ENCODE peak calls at places on chromosomes 12 and 14, in eight cellular contexts. One of them, this sample, is unnamed.

GRCh38 chr12:55842681-55843429 is at the start of gene MMP19:
- DNase-seq in GF-D8: no peak
- DNase-seq in activated CD8-positive, alpha-beta T cell treated with anti-CD3 and anti-CD28 coated beads, Interleukin-2, amount 10 ng/mL, durations not matched to agents 7 days and 5 days: no peak
- DNase-seq in CD8-positive, alpha-beta memory T cell: no peak
- DNase-seq in NCI-H1105: no peak
- DNase-seq in mucosa of gallbladder: no peak
- DNase-seq in H54: no peak
- DNase-seq in stimulated activated CD4-positive, alpha-beta T cell treated with anti-CD3 and anti-CD28 coated beads, Interleukin-15, amount 100 ng/mL, for 24 hours: no peak
- DNase-seq in this sample: no peak

GRCh38 chr12:54603173-54603814 is 14.8 kb upstream of the PPP1R1A start:
- DNase-seq in GF-D8: peak
- DNase-seq in activated CD8-positive, alpha-beta T cell treated with anti-CD3 and anti-CD28 coated beads, Interleukin-2, amount 10 ng/mL, durations not matched to agents 7 days and 5 days: peak
- DNase-seq in CD8-positive, alpha-beta memory T cell: peak
- DNase-seq in NCI-H1105: no peak
- DNase-seq in mucosa of gallbladder: peak
- DNase-seq in H54: peak
- DNase-seq in stimulated activated CD4-positive, alpha-beta T cell treated with anti-CD3 and anti-CD28 coated beads, Interleukin-15, amount 100 ng/mL, for 24 hours: peak
- DNase-seq in this sample: peak

GRCh38 chr14:104101651-104102281 is 16.3 kb downstream of the ASPG start:
- DNase-seq in GF-D8: no peak
- DNase-seq in activated CD8-positive, alpha-beta T cell treated with anti-CD3 and anti-CD28 coated beads, Interleukin-2, amount 10 ng/mL, durations not matched to agents 7 days and 5 days: no peak
- DNase-seq in CD8-positive, alpha-beta memory T cell: no peak
- DNase-seq in NCI-H1105: no peak
- DNase-seq in mucosa of gallbladder: no peak
- DNase-seq in H54: no peak
- DNase-seq in stimulated activated CD4-positive, alpha-beta T cell treated with anti-CD3 and anti-CD28 coated beads, Interleukin-15, amount 100 ng/mL, for 24 hours: no peak
- DNase-seq in this sample: no peak

GRCh38 chr14:68501621-68502052 is 291.2 kb downstream of the ZFP36L1 start:
- DNase-seq in GF-D8: no peak
- DNase-seq in activated CD8-positive, alpha-beta T cell treated with anti-CD3 and anti-CD28 coated beads, Interleukin-2, amount 10 ng/mL, durations not matched to agents 7 days and 5 days: no peak
- DNase-seq in CD8-positive, alpha-beta memory T cell: no peak
- DNase-seq in NCI-H1105: no peak
- DNase-seq in mucosa of gallbladder: peak
- DNase-seq in H54: no peak
- DNase-seq in stimulated activated CD4-positive, alpha-beta T cell treated with anti-CD3 and anti-CD28 coated beads, Interleukin-15, amount 100 ng/mL, for 24 hours: no peak
- DNase-seq in this sample: no peak

GRCh38 chr12:109701064-109701463 is 12.6 kb upstream of the FAM222A start:
- DNase-seq in GF-D8: no peak
- DNase-seq in activated CD8-positive, alpha-beta T cell treated with anti-CD3 and anti-CD28 coated beads, Interleukin-2, amount 10 ng/mL, durations not matched to agents 7 days and 5 days: no peak
- DNase-seq in CD8-positive, alpha-beta memory T cell: no peak
- DNase-seq in NCI-H1105: no peak
- DNase-seq in mucosa of gallbladder: no peak
- DNase-seq in H54: no peak
- DNase-seq in stimulated activated CD4-positive, alpha-beta T cell treated with anti-CD3 and anti-CD28 coated beads, Interleukin-15, amount 100 ng/mL, for 24 hours: no peak
- DNase-seq in this sample: no peak

GRCh38 chr12:60042835-60043234 is 447.0 kb downstream of the SLC16A7 start:
- DNase-seq in GF-D8: no peak
- DNase-seq in activated CD8-positive, alpha-beta T cell treated with anti-CD3 and anti-CD28 coated beads, Interleukin-2, amount 10 ng/mL, durations not matched to agents 7 days and 5 days: no peak
- DNase-seq in CD8-positive, alpha-beta memory T cell: no peak
- DNase-seq in NCI-H1105: no peak
- DNase-seq in mucosa of gallbladder: no peak
- DNase-seq in H54: no peak
- DNase-seq in stimulated activated CD4-positive, alpha-beta T cell treated with anti-CD3 and anti-CD28 coated beads, Interleukin-15, amount 100 ng/mL, for 24 hours: no peak
- DNase-seq in this sample: no peak

GRCh38 chr14:24206260-24207103 is 986 bp downstream of the TSSK4 start:
- DNase-seq in GF-D8: no peak
- DNase-seq in activated CD8-positive, alpha-beta T cell treated with anti-CD3 and anti-CD28 coated beads, Interleukin-2, amount 10 ng/mL, durations not matched to agents 7 days and 5 days: no peak
- DNase-seq in CD8-positive, alpha-beta memory T cell: no peak
- DNase-seq in NCI-H1105: no peak
- DNase-seq in mucosa of gallbladder: no peak
- DNase-seq in H54: no peak
- DNase-seq in stimulated activated CD4-positive, alpha-beta T cell treated with anti-CD3 and anti-CD28 coated beads, Interleukin-15, amount 100 ng/mL, for 24 hours: no peak
- DNase-seq in this sample: no peak

GRCh38 chr12:53300187-53300586 is 692 bp downstream of the MYG1 start:
- DNase-seq in GF-D8: no peak
- DNase-seq in activated CD8-positive, alpha-beta T cell treated with anti-CD3 and anti-CD28 coated beads, Interleukin-2, amount 10 ng/mL, durations not matched to agents 7 days and 5 days: no peak
- DNase-seq in CD8-positive, alpha-beta memory T cell: no peak
- DNase-seq in NCI-H1105: no peak
- DNase-seq in mucosa of gallbladder: no peak
- DNase-seq in H54: peak
- DNase-seq in stimulated activated CD4-positive, alpha-beta T cell treated with anti-CD3 and anti-CD28 coated beads, Interleukin-15, amount 100 ng/mL, for 24 hours: peak
- DNase-seq in this sample: no peak

GRCh38 chr14:102138935-102139247 is 806 bp upstream of the WDR20 start:
- DNase-seq in GF-D8: no peak
- DNase-seq in activated CD8-positive, alpha-beta T cell treated with anti-CD3 and anti-CD28 coated beads, Interleukin-2, amount 10 ng/mL, durations not matched to agents 7 days and 5 days: no peak
- DNase-seq in CD8-positive, alpha-beta memory T cell: no peak
- DNase-seq in NCI-H1105: no peak
- DNase-seq in mucosa of gallbladder: no peak
- DNase-seq in H54: peak
- DNase-seq in stimulated activated CD4-positive, alpha-beta T cell treated with anti-CD3 and anti-CD28 coated beads, Interleukin-15, amount 100 ng/mL, for 24 hours: no peak
- DNase-seq in this sample: no peak

GRCh38 chr12:92544321-92544720 is 158.5 kb upstream of the PLEKHG7 start:
- DNase-seq in GF-D8: no peak
- DNase-seq in activated CD8-positive, alpha-beta T cell treated with anti-CD3 and anti-CD28 coated beads, Interleukin-2, amount 10 ng/mL, durations not matched to agents 7 days and 5 days: no peak
- DNase-seq in CD8-positive, alpha-beta memory T cell: no peak
- DNase-seq in NCI-H1105: no peak
- DNase-seq in mucosa of gallbladder: no peak
- DNase-seq in H54: no peak
- DNase-seq in stimulated activated CD4-positive, alpha-beta T cell treated with anti-CD3 and anti-CD28 coated beads, Interleukin-15, amount 100 ng/mL, for 24 hours: no peak
- DNase-seq in this sample: no peak

GRCh38 chr12:88805692-88806091 is 225.4 kb upstream of the KITLG start:
- DNase-seq in GF-D8: no peak
- DNase-seq in activated CD8-positive, alpha-beta T cell treated with anti-CD3 and anti-CD28 coated beads, Interleukin-2, amount 10 ng/mL, durations not matched to agents 7 days and 5 days: no peak
- DNase-seq in CD8-positive, alpha-beta memory T cell: no peak
- DNase-seq in NCI-H1105: no peak
- DNase-seq in mucosa of gallbladder: no peak
- DNase-seq in H54: no peak
- DNase-seq in stimulated activated CD4-positive, alpha-beta T cell treated with anti-CD3 and anti-CD28 coated beads, Interleukin-15, amount 100 ng/mL, for 24 hours: no peak
- DNase-seq in this sample: no peak

GRCh38 chr14:103880986-103881926 is 33.9 kb upstream of the PPP1R13B start:
- DNase-seq in GF-D8: no peak
- DNase-seq in activated CD8-positive, alpha-beta T cell treated with anti-CD3 and anti-CD28 coated beads, Interleukin-2, amount 10 ng/mL, durations not matched to agents 7 days and 5 days: no peak
- DNase-seq in CD8-positive, alpha-beta memory T cell: no peak
- DNase-seq in NCI-H1105: no peak
- DNase-seq in mucosa of gallbladder: peak
- DNase-seq in H54: no peak
- DNase-seq in stimulated activated CD4-positive, alpha-beta T cell treated with anti-CD3 and anti-CD28 coated beads, Interleukin-15, amount 100 ng/mL, for 24 hours: no peak
- DNase-seq in this sample: no peak

GRCh38 chr12:104669057-104669770 is 212.5 kb downstream of the CHST11 start:
- DNase-seq in GF-D8: no peak
- DNase-seq in activated CD8-positive, alpha-beta T cell treated with anti-CD3 and anti-CD28 coated beads, Interleukin-2, amount 10 ng/mL, durations not matched to agents 7 days and 5 days: no peak
- DNase-seq in CD8-positive, alpha-beta memory T cell: no peak
- DNase-seq in NCI-H1105: peak
- DNase-seq in mucosa of gallbladder: peak
- DNase-seq in H54: no peak
- DNase-seq in stimulated activated CD4-positive, alpha-beta T cell treated with anti-CD3 and anti-CD28 coated beads, Interleukin-15, amount 100 ng/mL, for 24 hours: no peak
- DNase-seq in this sample: no peak

GRCh38 chr14:42428996-42429395 is 822.3 kb downstream of the LRFN5 start:
- DNase-seq in GF-D8: no peak
- DNase-seq in activated CD8-positive, alpha-beta T cell treated with anti-CD3 and anti-CD28 coated beads, Interleukin-2, amount 10 ng/mL, durations not matched to agents 7 days and 5 days: no peak
- DNase-seq in CD8-positive, alpha-beta memory T cell: no peak
- DNase-seq in NCI-H1105: no peak
- DNase-seq in mucosa of gallbladder: no peak
- DNase-seq in H54: no peak
- DNase-seq in stimulated activated CD4-positive, alpha-beta T cell treated with anti-CD3 and anti-CD28 coated beads, Interleukin-15, amount 100 ng/mL, for 24 hours: peak
- DNase-seq in this sample: no peak

GRCh38 chr12:66092559-66093269 is 37.8 kb downstream of the LLPH start:
- DNase-seq in GF-D8: no peak
- DNase-seq in activated CD8-positive, alpha-beta T cell treated with anti-CD3 and anti-CD28 coated beads, Interleukin-2, amount 10 ng/mL, durations not matched to agents 7 days and 5 days: no peak
- DNase-seq in CD8-positive, alpha-beta memory T cell: no peak
- DNase-seq in NCI-H1105: no peak
- DNase-seq in mucosa of gallbladder: no peak
- DNase-seq in H54: no peak
- DNase-seq in stimulated activated CD4-positive, alpha-beta T cell treated with anti-CD3 and anti-CD28 coated beads, Interleukin-15, amount 100 ng/mL, for 24 hours: no peak
- DNase-seq in this sample: peak

GRCh38 chr12:67943295-67943892 is 45.9 kb upstream of the IFNG-AS1 start:
- DNase-seq in GF-D8: peak
- DNase-seq in activated CD8-positive, alpha-beta T cell treated with anti-CD3 and anti-CD28 coated beads, Interleukin-2, amount 10 ng/mL, durations not matched to agents 7 days and 5 days: peak
- DNase-seq in CD8-positive, alpha-beta memory T cell: peak
- DNase-seq in NCI-H1105: peak
- DNase-seq in mucosa of gallbladder: peak
- DNase-seq in H54: no peak
- DNase-seq in stimulated activated CD4-positive, alpha-beta T cell treated with anti-CD3 and anti-CD28 coated beads, Interleukin-15, amount 100 ng/mL, for 24 hours: peak
- DNase-seq in this sample: peak

GRCh38 chr12:241266-241665 is 21.4 kb downstream of the SLC6A13 start:
- DNase-seq in GF-D8: no peak
- DNase-seq in activated CD8-positive, alpha-beta T cell treated with anti-CD3 and anti-CD28 coated beads, Interleukin-2, amount 10 ng/mL, durations not matched to agents 7 days and 5 days: no peak
- DNase-seq in CD8-positive, alpha-beta memory T cell: no peak
- DNase-seq in NCI-H1105: no peak
- DNase-seq in mucosa of gallbladder: no peak
- DNase-seq in H54: no peak
- DNase-seq in stimulated activated CD4-positive, alpha-beta T cell treated with anti-CD3 and anti-CD28 coated beads, Interleukin-15, amount 100 ng/mL, for 24 hours: no peak
- DNase-seq in this sample: no peak

GRCh38 chr14:97977711-97978261 is 1180.6 kb downstream of the VRK1 start:
- DNase-seq in GF-D8: no peak
- DNase-seq in activated CD8-positive, alpha-beta T cell treated with anti-CD3 and anti-CD28 coated beads, Interleukin-2, amount 10 ng/mL, durations not matched to agents 7 days and 5 days: peak
- DNase-seq in CD8-positive, alpha-beta memory T cell: peak
- DNase-seq in NCI-H1105: peak
- DNase-seq in mucosa of gallbladder: peak
- DNase-seq in H54: no peak
- DNase-seq in stimulated activated CD4-positive, alpha-beta T cell treated with anti-CD3 and anti-CD28 coated beads, Interleukin-15, amount 100 ng/mL, for 24 hours: peak
- DNase-seq in this sample: peak

GRCh38 chr12:58433969-58434368 is 486.3 kb downstream of the LRIG3 start:
- DNase-seq in GF-D8: no peak
- DNase-seq in activated CD8-positive, alpha-beta T cell treated with anti-CD3 and anti-CD28 coated beads, Interleukin-2, amount 10 ng/mL, durations not matched to agents 7 days and 5 days: no peak
- DNase-seq in CD8-positive, alpha-beta memory T cell: no peak
- DNase-seq in NCI-H1105: no peak
- DNase-seq in mucosa of gallbladder: no peak
- DNase-seq in H54: no peak
- DNase-seq in stimulated activated CD4-positive, alpha-beta T cell treated with anti-CD3 and anti-CD28 coated beads, Interleukin-15, amount 100 ng/mL, for 24 hours: no peak
- DNase-seq in this sample: peak

GRCh38 chr12:51200806-51201205 is 17.1 kb downstream of the POU6F1 start:
- DNase-seq in GF-D8: no peak
- DNase-seq in activated CD8-positive, alpha-beta T cell treated with anti-CD3 and anti-CD28 coated beads, Interleukin-2, amount 10 ng/mL, durations not matched to agents 7 days and 5 days: no peak
- DNase-seq in CD8-positive, alpha-beta memory T cell: no peak
- DNase-seq in NCI-H1105: no peak
- DNase-seq in mucosa of gallbladder: no peak
- DNase-seq in H54: no peak
- DNase-seq in stimulated activated CD4-positive, alpha-beta T cell treated with anti-CD3 and anti-CD28 coated beads, Interleukin-15, amount 100 ng/mL, for 24 hours: no peak
- DNase-seq in this sample: no peak

GRCh38 chr12:65122661-65123060 is 1.6 kb upstream of the WIF1 start:
- DNase-seq in GF-D8: no peak
- DNase-seq in activated CD8-positive, alpha-beta T cell treated with anti-CD3 and anti-CD28 coated beads, Interleukin-2, amount 10 ng/mL, durations not matched to agents 7 days and 5 days: no peak
- DNase-seq in CD8-positive, alpha-beta memory T cell: no peak
- DNase-seq in NCI-H1105: no peak
- DNase-seq in mucosa of gallbladder: no peak
- DNase-seq in H54: no peak
- DNase-seq in stimulated activated CD4-positive, alpha-beta T cell treated with anti-CD3 and anti-CD28 coated beads, Interleukin-15, amount 100 ng/mL, for 24 hours: no peak
- DNase-seq in this sample: no peak

GRCh38 chr14:85702937-85703336 is 173.0 kb downstream of the FLRT2 start:
- DNase-seq in GF-D8: no peak
- DNase-seq in activated CD8-positive, alpha-beta T cell treated with anti-CD3 and anti-CD28 coated beads, Interleukin-2, amount 10 ng/mL, durations not matched to agents 7 days and 5 days: no peak
- DNase-seq in CD8-positive, alpha-beta memory T cell: no peak
- DNase-seq in NCI-H1105: no peak
- DNase-seq in mucosa of gallbladder: no peak
- DNase-seq in H54: no peak
- DNase-seq in stimulated activated CD4-positive, alpha-beta T cell treated with anti-CD3 and anti-CD28 coated beads, Interleukin-15, amount 100 ng/mL, for 24 hours: no peak
- DNase-seq in this sample: no peak

GRCh38 chr12:105955976-105956375 is 182.8 kb downstream of the NUAK1 start:
- DNase-seq in GF-D8: no peak
- DNase-seq in activated CD8-positive, alpha-beta T cell treated with anti-CD3 and anti-CD28 coated beads, Interleukin-2, amount 10 ng/mL, durations not matched to agents 7 days and 5 days: no peak
- DNase-seq in CD8-positive, alpha-beta memory T cell: no peak
- DNase-seq in NCI-H1105: no peak
- DNase-seq in mucosa of gallbladder: no peak
- DNase-seq in H54: no peak
- DNase-seq in stimulated activated CD4-positive, alpha-beta T cell treated with anti-CD3 and anti-CD28 coated beads, Interleukin-15, amount 100 ng/mL, for 24 hours: no peak
- DNase-seq in this sample: no peak

GRCh38 chr12:132481771-132482745 is 7.9 kb upstream of the FBRSL1 start:
- DNase-seq in GF-D8: no peak
- DNase-seq in activated CD8-positive, alpha-beta T cell treated with anti-CD3 and anti-CD28 coated beads, Interleukin-2, amount 10 ng/mL, durations not matched to agents 7 days and 5 days: no peak
- DNase-seq in CD8-positive, alpha-beta memory T cell: no peak
- DNase-seq in NCI-H1105: no peak
- DNase-seq in mucosa of gallbladder: no peak
- DNase-seq in H54: no peak
- DNase-seq in stimulated activated CD4-positive, alpha-beta T cell treated with anti-CD3 and anti-CD28 coated beads, Interleukin-15, amount 100 ng/mL, for 24 hours: no peak
- DNase-seq in this sample: no peak

GRCh38 chr12:104219361-104219892 is 3.8 kb downstream of the TXNRD1 start:
- DNase-seq in GF-D8: peak
- DNase-seq in activated CD8-positive, alpha-beta T cell treated with anti-CD3 and anti-CD28 coated beads, Interleukin-2, amount 10 ng/mL, durations not matched to agents 7 days and 5 days: no peak
- DNase-seq in CD8-positive, alpha-beta memory T cell: no peak
- DNase-seq in NCI-H1105: no peak
- DNase-seq in mucosa of gallbladder: peak
- DNase-seq in H54: peak
- DNase-seq in stimulated activated CD4-positive, alpha-beta T cell treated with anti-CD3 and anti-CD28 coated beads, Interleukin-15, amount 100 ng/mL, for 24 hours: no peak
- DNase-seq in this sample: peak

GRCh38 chr14:99968156-99968920 is 96.9 kb upstream of the EVL start:
- DNase-seq in GF-D8: no peak
- DNase-seq in activated CD8-positive, alpha-beta T cell treated with anti-CD3 and anti-CD28 coated beads, Interleukin-2, amount 10 ng/mL, durations not matched to agents 7 days and 5 days: no peak
- DNase-seq in CD8-positive, alpha-beta memory T cell: no peak
- DNase-seq in NCI-H1105: no peak
- DNase-seq in mucosa of gallbladder: no peak
- DNase-seq in H54: peak
- DNase-seq in stimulated activated CD4-positive, alpha-beta T cell treated with anti-CD3 and anti-CD28 coated beads, Interleukin-15, amount 100 ng/mL, for 24 hours: no peak
- DNase-seq in this sample: no peak

GRCh38 chr12:70721958-70722357 is 84.7 kb upstream of the PTPRB start:
- DNase-seq in GF-D8: no peak
- DNase-seq in activated CD8-positive, alpha-beta T cell treated with anti-CD3 and anti-CD28 coated beads, Interleukin-2, amount 10 ng/mL, durations not matched to agents 7 days and 5 days: no peak
- DNase-seq in CD8-positive, alpha-beta memory T cell: no peak
- DNase-seq in NCI-H1105: no peak
- DNase-seq in mucosa of gallbladder: no peak
- DNase-seq in H54: no peak
- DNase-seq in stimulated activated CD4-positive, alpha-beta T cell treated with anti-CD3 and anti-CD28 coated beads, Interleukin-15, amount 100 ng/mL, for 24 hours: no peak
- DNase-seq in this sample: no peak

GRCh38 chr14:34252227-34252626 is 209.8 kb downstream of the SPTSSA start:
- DNase-seq in GF-D8: no peak
- DNase-seq in activated CD8-positive, alpha-beta T cell treated with anti-CD3 and anti-CD28 coated beads, Interleukin-2, amount 10 ng/mL, durations not matched to agents 7 days and 5 days: no peak
- DNase-seq in CD8-positive, alpha-beta memory T cell: no peak
- DNase-seq in NCI-H1105: no peak
- DNase-seq in mucosa of gallbladder: no peak
- DNase-seq in H54: no peak
- DNase-seq in stimulated activated CD4-positive, alpha-beta T cell treated with anti-CD3 and anti-CD28 coated beads, Interleukin-15, amount 100 ng/mL, for 24 hours: no peak
- DNase-seq in this sample: no peak

GRCh38 chr12:102955926-102956737 is 1.3 kb upstream of the ASCL1 start:
- DNase-seq in GF-D8: no peak
- DNase-seq in activated CD8-positive, alpha-beta T cell treated with anti-CD3 and anti-CD28 coated beads, Interleukin-2, amount 10 ng/mL, durations not matched to agents 7 days and 5 days: no peak
- DNase-seq in CD8-positive, alpha-beta memory T cell: no peak
- DNase-seq in NCI-H1105: peak
- DNase-seq in mucosa of gallbladder: no peak
- DNase-seq in H54: no peak
- DNase-seq in stimulated activated CD4-positive, alpha-beta T cell treated with anti-CD3 and anti-CD28 coated beads, Interleukin-15, amount 100 ng/mL, for 24 hours: no peak
- DNase-seq in this sample: no peak

GRCh38 chr12:67540920-67541624 is 107.5 kb upstream of the DYRK2 start:
- DNase-seq in GF-D8: no peak
- DNase-seq in activated CD8-positive, alpha-beta T cell treated with anti-CD3 and anti-CD28 coated beads, Interleukin-2, amount 10 ng/mL, durations not matched to agents 7 days and 5 days: no peak
- DNase-seq in CD8-positive, alpha-beta memory T cell: no peak
- DNase-seq in NCI-H1105: no peak
- DNase-seq in mucosa of gallbladder: no peak
- DNase-seq in H54: no peak
- DNase-seq in stimulated activated CD4-positive, alpha-beta T cell treated with anti-CD3 and anti-CD28 coated beads, Interleukin-15, amount 100 ng/mL, for 24 hours: no peak
- DNase-seq in this sample: no peak

This sample was measured in Calu3.